ENCODE peak calls at places on chromosomes 5 and 9, in five cellular contexts. One of them, this sample, is unnamed.

GRCh38 chr9:134800791-134801339 is 79.7 kb upstream of the FCN2 start:
- DNase-seq in colonic mucosa: no peak
- DNase-seq in CD8-positive, alpha-beta T cell: no peak
- DNase-seq in HCT116: no peak
- DNase-seq in heart left ventricle: peak
- DNase-seq in this sample: no peak

GRCh38 chr5:125835293-125836172 is 587.7 kb upstream of the GRAMD2B start:
- DNase-seq in colonic mucosa: peak
- DNase-seq in heart left ventricle: peak
- DNase-seq in HCT116: peak
- DNase-seq in CD8-positive, alpha-beta T cell: no peak
- DNase-seq in this sample: no peak

GRCh38 chr5:176716320-176716719 is 69.0 kb downstream of the TSPAN17 start:
- DNase-seq in CD8-positive, alpha-beta T cell: no peak
- DNase-seq in heart left ventricle: no peak
- DNase-seq in HCT116: peak
- DNase-seq in colonic mucosa: no peak
- DNase-seq in this sample: no peak

GRCh38 chr5:178199581-178200434 is 4.5 kb upstream of the HNRNPAB start:
- DNase-seq in CD8-positive, alpha-beta T cell: no peak
- DNase-seq in heart left ventricle: no peak
- DNase-seq in HCT116: no peak
- DNase-seq in colonic mucosa: no peak
- DNase-seq in this sample: no peak

GRCh38 chr9:84940294-84940693 is 270.8 kb downstream of the NTRK2 start:
- DNase-seq in CD8-positive, alpha-beta T cell: no peak
- DNase-seq in HCT116: no peak
- DNase-seq in colonic mucosa: no peak
- DNase-seq in heart left ventricle: no peak
- DNase-seq in this sample: no peak

GRCh38 chr5:94746731-94747124 is 128.3 kb downstream of the SLF1 start:
- DNase-seq in HCT116: no peak
- DNase-seq in heart left ventricle: no peak
- DNase-seq in CD8-positive, alpha-beta T cell: no peak
- DNase-seq in colonic mucosa: no peak
- DNase-seq in this sample: no peak

GRCh38 chr9:34612788-34613390 is 992 bp upstream of the RPP25L start:
- DNase-seq in HCT116: peak
- DNase-seq in colonic mucosa: peak
- DNase-seq in heart left ventricle: peak
- DNase-seq in CD8-positive, alpha-beta T cell: peak
- DNase-seq in this sample: peak

GRCh38 chr5:112689510-112689909 is 48.2 kb upstream of the APC start:
- DNase-seq in CD8-positive, alpha-beta T cell: no peak
- DNase-seq in heart left ventricle: no peak
- DNase-seq in HCT116: no peak
- DNase-seq in colonic mucosa: no peak
- DNase-seq in this sample: no peak

GRCh38 chr9:100848731-100849130 is 179.8 kb upstream of the PLPPR1 start:
- DNase-seq in CD8-positive, alpha-beta T cell: no peak
- DNase-seq in heart left ventricle: no peak
- DNase-seq in colonic mucosa: no peak
- DNase-seq in HCT116: no peak
- DNase-seq in this sample: no peak

GRCh38 chr9:130197386-130197785 is 25.2 kb downstream of the NCS1 start:
- DNase-seq in HCT116: no peak
- DNase-seq in colonic mucosa: no peak
- DNase-seq in CD8-positive, alpha-beta T cell: no peak
- DNase-seq in heart left ventricle: no peak
- DNase-seq in this sample: no peak

GRCh38 chr9:121171236-121171635 is 30.4 kb downstream of the RAB14 start:
- DNase-seq in HCT116: no peak
- DNase-seq in colonic mucosa: no peak
- DNase-seq in CD8-positive, alpha-beta T cell: no peak
- DNase-seq in heart left ventricle: no peak
- DNase-seq in this sample: no peak

GRCh38 chr9:82206490-82206889 is 217.9 kb downstream of the SPATA31D1 start:
- DNase-seq in colonic mucosa: no peak
- DNase-seq in heart left ventricle: no peak
- DNase-seq in HCT116: no peak
- DNase-seq in CD8-positive, alpha-beta T cell: no peak
- DNase-seq in this sample: no peak

GRCh38 chr5:83322273-83322924 is 149.1 kb upstream of the VCAN start:
- DNase-seq in colonic mucosa: no peak
- DNase-seq in HCT116: no peak
- DNase-seq in CD8-positive, alpha-beta T cell: no peak
- DNase-seq in heart left ventricle: no peak
- DNase-seq in this sample: no peak

GRCh38 chr9:114902773-114903589 is 27.4 kb downstream of the TNFSF8 start:
- DNase-seq in colonic mucosa: no peak
- DNase-seq in CD8-positive, alpha-beta T cell: peak
- DNase-seq in heart left ventricle: no peak
- DNase-seq in HCT116: no peak
- DNase-seq in this sample: no peak

GRCh38 chr5:107805166-107805565 is 134.4 kb upstream of the EFNA5 start:
- DNase-seq in CD8-positive, alpha-beta T cell: no peak
- DNase-seq in HCT116: no peak
- DNase-seq in colonic mucosa: no peak
- DNase-seq in heart left ventricle: no peak
- DNase-seq in this sample: no peak

GRCh38 chr5:137822158-137822764 is 45.4 kb upstream of the MYOT start:
- DNase-seq in heart left ventricle: no peak
- DNase-seq in HCT116: peak
- DNase-seq in CD8-positive, alpha-beta T cell: no peak
- DNase-seq in colonic mucosa: peak
- DNase-seq in this sample: no peak

GRCh38 chr5:4883388-4883787 is 256.7 kb upstream of the ADAMTS16 start:
- DNase-seq in HCT116: no peak
- DNase-seq in colonic mucosa: peak
- DNase-seq in CD8-positive, alpha-beta T cell: no peak
- DNase-seq in heart left ventricle: no peak
- DNase-seq in this sample: no peak

GRCh38 chr5:166724284-166724683 is 1567.2 kb upstream of the WWC1 start:
- DNase-seq in CD8-positive, alpha-beta T cell: no peak
- DNase-seq in heart left ventricle: no peak
- DNase-seq in HCT116: no peak
- DNase-seq in colonic mucosa: no peak
- DNase-seq in this sample: no peak

GRCh38 chr5:68406767-68407232 is 191.2 kb downstream of the PIK3R1 start:
- DNase-seq in colonic mucosa: peak
- DNase-seq in CD8-positive, alpha-beta T cell: no peak
- DNase-seq in HCT116: no peak
- DNase-seq in heart left ventricle: no peak
- DNase-seq in this sample: no peak

GRCh38 chr9:122001491-122002201 is 91.5 kb downstream of the TTLL11 start:
- DNase-seq in colonic mucosa: peak
- DNase-seq in heart left ventricle: peak
- DNase-seq in CD8-positive, alpha-beta T cell: no peak
- DNase-seq in HCT116: no peak
- DNase-seq in this sample: peak

GRCh38 chr9:134698587-134699342 is 57.2 kb downstream of the COL5A1 start:
- DNase-seq in CD8-positive, alpha-beta T cell: no peak
- DNase-seq in heart left ventricle: peak
- DNase-seq in HCT116: peak
- DNase-seq in colonic mucosa: peak
- DNase-seq in this sample: no peak

GRCh38 chr9:86303316-86303975 is 21.1 kb upstream of the ISCA1 start:
- DNase-seq in heart left ventricle: no peak
- DNase-seq in CD8-positive, alpha-beta T cell: peak
- DNase-seq in colonic mucosa: no peak
- DNase-seq in HCT116: no peak
- DNase-seq in this sample: no peak

GRCh38 chr5:137566118-137566541 is 67.0 kb upstream of the SPOCK1 start:
- DNase-seq in HCT116: no peak
- DNase-seq in heart left ventricle: peak
- DNase-seq in CD8-positive, alpha-beta T cell: no peak
- DNase-seq in colonic mucosa: no peak
- DNase-seq in this sample: no peak

GRCh38 chr9:91177661-91178280 is 183.9 kb downstream of the AUH start:
- DNase-seq in heart left ventricle: no peak
- DNase-seq in CD8-positive, alpha-beta T cell: no peak
- DNase-seq in HCT116: no peak
- DNase-seq in colonic mucosa: no peak
- DNase-seq in this sample: peak

GRCh38 chr5:139808481-139809330 is 13.1 kb downstream of the PSD2 start:
- DNase-seq in colonic mucosa: no peak
- DNase-seq in CD8-positive, alpha-beta T cell: peak
- DNase-seq in HCT116: no peak
- DNase-seq in heart left ventricle: no peak
- DNase-seq in this sample: no peak

GRCh38 chr5:53927668-53928247 is 367.3 kb downstream of the NDUFS4 start:
- DNase-seq in HCT116: no peak
- DNase-seq in CD8-positive, alpha-beta T cell: no peak
- DNase-seq in colonic mucosa: no peak
- DNase-seq in heart left ventricle: no peak
- DNase-seq in this sample: no peak

GRCh38 chr9:110615526-110615925 is 36.0 kb upstream of the SVEP1 start:
- DNase-seq in colonic mucosa: no peak
- DNase-seq in CD8-positive, alpha-beta T cell: no peak
- DNase-seq in heart left ventricle: no peak
- DNase-seq in HCT116: no peak
- DNase-seq in this sample: no peak

GRCh38 chr9:73199886-73200285 is 48.2 kb downstream of the ANXA1 start:
- DNase-seq in colonic mucosa: no peak
- DNase-seq in HCT116: peak
- DNase-seq in heart left ventricle: no peak
- DNase-seq in CD8-positive, alpha-beta T cell: no peak
- DNase-seq in this sample: no peak

GRCh38 chr9:73199448-73199847 is 47.8 kb downstream of the ANXA1 start:
- DNase-seq in colonic mucosa: no peak
- DNase-seq in HCT116: no peak
- DNase-seq in heart left ventricle: no peak
- DNase-seq in CD8-positive, alpha-beta T cell: no peak
- DNase-seq in this sample: no peak

GRCh38 chr9:73202992-73203391 is 51.3 kb downstream of the ANXA1 start:
- DNase-seq in colonic mucosa: no peak
- DNase-seq in CD8-positive, alpha-beta T cell: no peak
- DNase-seq in HCT116: no peak
- DNase-seq in heart left ventricle: no peak
- DNase-seq in this sample: no peak

GRCh38 chr9:73204910-73205309 is 53.2 kb downstream of the ANXA1 start:
- DNase-seq in HCT116: no peak
- DNase-seq in colonic mucosa: no peak
- DNase-seq in CD8-positive, alpha-beta T cell: no peak
- DNase-seq in heart left ventricle: no peak
- DNase-seq in this sample: no peak

GRCh38 chr9:73200694-73201432 is 49.2 kb downstream of the ANXA1 start:
- DNase-seq in CD8-positive, alpha-beta T cell: no peak
- DNase-seq in heart left ventricle: no peak
- DNase-seq in colonic mucosa: no peak
- DNase-seq in HCT116: peak
- DNase-seq in this sample: no peak
- TF ChIP-seq CTCF in CD8-positive, alpha-beta T cell: peak
- TF ChIP-seq CTCF in heart left ventricle: peak
- TF ChIP-seq CTCF in colonic mucosa: peak
- TF ChIP-seq CTCF in HCT116: peak
- TF ChIP-seq CTCF in this sample: peak

DNA sequence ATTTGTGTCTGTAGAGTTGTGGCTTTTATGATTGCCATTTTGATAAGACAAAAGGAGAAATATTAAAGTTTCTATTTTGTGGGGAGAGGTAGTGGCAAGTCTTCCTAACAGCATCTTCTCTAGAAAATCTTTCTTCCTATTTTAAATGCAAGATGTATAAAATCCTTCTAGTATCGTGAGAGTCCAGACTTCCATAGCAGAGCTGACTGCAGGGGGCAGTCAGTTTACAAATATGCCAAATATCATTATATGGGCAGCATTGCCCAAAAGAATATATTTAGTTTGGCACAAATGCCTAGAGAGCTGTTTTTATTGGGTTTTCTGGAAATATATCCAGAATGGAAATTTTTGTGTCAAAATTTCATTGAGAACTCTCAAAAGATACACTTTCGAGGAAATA is 82.1 kb upstream of the ALDH1A1 start:
- DNase-seq in heart left ventricle: no peak
- DNase-seq in CD8-positive, alpha-beta T cell: no peak
- DNase-seq in colonic mucosa: no peak
- DNase-seq in HCT116: no peak
- DNase-seq in this sample: no peak
- TF ChIP-seq CTCF in heart left ventricle: no peak
- TF ChIP-seq CTCF in CD8-positive, alpha-beta T cell: no peak
- TF ChIP-seq CTCF in colonic mucosa: no peak
- TF ChIP-seq CTCF in HCT116: peak
- TF ChIP-seq CTCF in this sample: no peak

DNA sequence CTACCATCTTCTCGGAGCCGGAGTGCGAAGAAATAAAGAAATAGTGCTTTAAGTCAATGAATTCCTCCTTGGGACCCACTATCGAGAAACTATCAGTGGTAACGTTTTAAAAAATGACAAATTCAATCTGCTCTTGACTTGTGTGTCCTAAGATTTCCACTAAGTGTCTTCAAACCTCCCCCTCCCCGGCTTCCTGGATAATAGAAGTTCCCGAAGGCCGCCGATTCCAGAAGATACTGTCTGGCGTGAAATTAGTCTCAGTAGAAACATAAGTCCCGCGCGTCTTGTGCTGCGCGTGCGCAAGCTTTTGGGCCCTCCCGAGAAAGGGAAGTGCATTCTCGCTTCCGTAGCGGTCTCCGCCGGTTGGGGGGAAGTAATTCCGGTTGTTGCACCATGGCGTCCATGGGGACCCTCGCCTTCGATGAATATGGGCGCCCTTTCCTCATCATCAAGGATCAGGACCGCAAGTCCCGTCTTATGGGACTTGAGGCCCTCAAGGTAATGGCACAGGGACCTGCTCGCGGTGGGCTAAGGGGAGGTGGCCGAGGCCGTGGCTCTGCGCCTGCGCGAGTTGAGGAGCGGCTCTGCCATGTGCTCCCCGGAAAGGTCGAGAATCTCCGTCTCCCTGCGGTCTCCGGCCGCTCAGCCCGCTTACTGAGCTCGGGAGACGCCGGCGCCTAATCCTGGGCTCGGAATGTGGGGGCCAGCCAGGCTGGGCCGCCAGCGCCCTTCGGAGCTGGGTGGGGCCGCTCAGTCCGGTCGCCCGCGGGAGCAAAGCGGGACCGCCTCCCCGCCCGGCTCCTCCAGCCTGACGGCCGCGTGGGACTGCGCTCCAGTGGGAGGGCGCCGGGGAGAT is at the start of gene CCT5:
- DNase-seq in colonic mucosa: peak
- DNase-seq in heart left ventricle: peak
- DNase-seq in HCT116: peak
- DNase-seq in CD8-positive, alpha-beta T cell: peak
- DNase-seq in this sample: peak
- TF ChIP-seq CTCF in colonic mucosa: no peak
- TF ChIP-seq CTCF in heart left ventricle: no peak
- TF ChIP-seq CTCF in HCT116: no peak
- TF ChIP-seq CTCF in CD8-positive, alpha-beta T cell: no peak
- TF ChIP-seq CTCF in this sample: no peak

GRCh38 chr5:144248015-144248414 is 77.3 kb downstream of the KCTD16 start:
- DNase-seq in CD8-positive, alpha-beta T cell: no peak
- DNase-seq in HCT116: no peak
- DNase-seq in colonic mucosa: no peak
- DNase-seq in heart left ventricle: no peak
- DNase-seq in this sample: no peak
- TF ChIP-seq CTCF in CD8-positive, alpha-beta T cell: no peak
- TF ChIP-seq CTCF in HCT116: no peak
- TF ChIP-seq CTCF in colonic mucosa: no peak
- TF ChIP-seq CTCF in heart left ventricle: no peak
- TF ChIP-seq CTCF in this sample: no peak

GRCh38 chr5:71865665-71866320 is 146.7 kb downstream of the CARTPT start:
- DNase-seq in colonic mucosa: no peak
- DNase-seq in heart left ventricle: no peak
- DNase-seq in HCT116: no peak
- DNase-seq in CD8-positive, alpha-beta T cell: no peak
- DNase-seq in this sample: no peak
- TF ChIP-seq CTCF in colonic mucosa: no peak
- TF ChIP-seq CTCF in heart left ventricle: no peak
- TF ChIP-seq CTCF in HCT116: no peak
- TF ChIP-seq CTCF in CD8-positive, alpha-beta T cell: no peak
- TF ChIP-seq CTCF in this sample: no peak

GRCh38 chr9:128146591-128147120 is 2.6 kb upstream of the LCN2 start:
- DNase-seq in HCT116: no peak
- DNase-seq in colonic mucosa: no peak
- DNase-seq in heart left ventricle: no peak
- DNase-seq in CD8-positive, alpha-beta T cell: no peak
- DNase-seq in this sample: no peak
- TF ChIP-seq CTCF in HCT116: no peak
- TF ChIP-seq CTCF in colonic mucosa: no peak
- TF ChIP-seq CTCF in heart left ventricle: no peak
- TF ChIP-seq CTCF in CD8-positive, alpha-beta T cell: no peak
- TF ChIP-seq CTCF in this sample: no peak

This sample was measured in type B pancreatic cell.